ENCODE peak calls at places on chromosome 10, in ten cellular contexts. Z is neural progenitor cell; O is naive thymus-derived CD4-positive, alpha-beta T cell; F is ovary; B is upper lobe of left lung; M is endothelial cell of umbilical vein; N is CD8-positive, alpha-beta memory T cell; K is psoas muscle; Q is transverse colon; E is tibial nerve. Y is an unnamed sample.

GRCh38 chr10:119821172-119821571 is 51.5 kb downstream of the MCMBP start:
- DNase-seq in Z (no peak), O (no peak), F (no peak), B (no peak), M (no peak), N (no peak), K (no peak), Q (no peak), E (no peak), Y (no peak)

GRCh38 chr10:2881720-2882459 is 185.5 kb upstream of the PFKP start:
- DNase-seq in Z (no peak), O (no peak), F (no peak), B (no peak), M (no peak), N (no peak), K (no peak), Q (no peak), E (no peak), Y (no peak)

GRCh38 chr10:54444184-54444583 is 356.8 kb downstream of the PCDH15 start:
- DNase-seq in Z (no peak), O (no peak), F (no peak), B (no peak), M (no peak), N (no peak), K (no peak), Q (no peak), E (no peak), Y (no peak)

GRCh38 chr10:23058366-23058765 is 37.0 kb upstream of the MSRB2 start:
- DNase-seq in Z (no peak), O (no peak), F (no peak), B (no peak), M (no peak), N (no peak), K (no peak), Q (no peak), E (no peak), Y (no peak)

GRCh38 chr10:480928-481551 is 208.4 kb downstream of the DIP2C start:
- DNase-seq in Z (no peak), O (no peak), F (no peak), B (no peak), M (peak; percentile 40), N (no peak), K (peak; percentile 28), Q (no peak), E (no peak), Y (peak; percentile 63)

GRCh38 chr10:49023071-49023470 is 83.4 kb upstream of the LRRC18 start:
- DNase-seq in Z (no peak), O (no peak), F (no peak), B (no peak), M (no peak), N (no peak), K (no peak), Q (no peak), E (no peak), Y (no peak)

GRCh38 chr10:132265878-132266496 is 41.8 kb downstream of the STK32C start:
- DNase-seq in Z (no peak), O (no peak), F (no peak), B (no peak), M (no peak), N (no peak), K (no peak), Q (no peak), E (no peak), Y (no peak)

GRCh38 chr10:78263521-78263988 is 229.9 kb downstream of the RPS24 start:
- DNase-seq in Z (no peak), O (no peak), F (no peak), B (no peak), M (no peak), N (no peak), K (no peak), Q (no peak), E (no peak), Y (peak; percentile 20)

GRCh38 chr10:26355241-26355640 is 82.9 kb upstream of the APBB1IP start:
- DNase-seq in Z (no peak), O (no peak), F (no peak), B (no peak), M (no peak), N (no peak), K (no peak), Q (no peak), E (no peak), Y (no peak)

GRCh38 chr10:122462533-122463465 is 1.4 kb downstream of the HTRA1 start:
- DNase-seq in Z (peak; percentile 34), O (no peak), F (peak; percentile 71), B (peak; percentile 65), M (peak; percentile 58), N (no peak), K (peak; percentile 81), Q (no peak), E (peak; percentile 60), Y (no peak)

GRCh38 chr10:28915989-28916588 is 238.8 kb downstream of the BAMBI start:
- DNase-seq in Z (no peak), O (no peak), F (no peak), B (no peak), M (no peak), N (no peak), K (no peak), Q (no peak), E (no peak), Y (no peak)

GRCh38 chr10:4587466-4587865 is 238.5 kb upstream of the AKR1E2 start:
- DNase-seq in Z (no peak), O (no peak), F (no peak), B (no peak), M (no peak), N (no peak), K (no peak), Q (no peak), E (no peak), Y (no peak)

DNA sequence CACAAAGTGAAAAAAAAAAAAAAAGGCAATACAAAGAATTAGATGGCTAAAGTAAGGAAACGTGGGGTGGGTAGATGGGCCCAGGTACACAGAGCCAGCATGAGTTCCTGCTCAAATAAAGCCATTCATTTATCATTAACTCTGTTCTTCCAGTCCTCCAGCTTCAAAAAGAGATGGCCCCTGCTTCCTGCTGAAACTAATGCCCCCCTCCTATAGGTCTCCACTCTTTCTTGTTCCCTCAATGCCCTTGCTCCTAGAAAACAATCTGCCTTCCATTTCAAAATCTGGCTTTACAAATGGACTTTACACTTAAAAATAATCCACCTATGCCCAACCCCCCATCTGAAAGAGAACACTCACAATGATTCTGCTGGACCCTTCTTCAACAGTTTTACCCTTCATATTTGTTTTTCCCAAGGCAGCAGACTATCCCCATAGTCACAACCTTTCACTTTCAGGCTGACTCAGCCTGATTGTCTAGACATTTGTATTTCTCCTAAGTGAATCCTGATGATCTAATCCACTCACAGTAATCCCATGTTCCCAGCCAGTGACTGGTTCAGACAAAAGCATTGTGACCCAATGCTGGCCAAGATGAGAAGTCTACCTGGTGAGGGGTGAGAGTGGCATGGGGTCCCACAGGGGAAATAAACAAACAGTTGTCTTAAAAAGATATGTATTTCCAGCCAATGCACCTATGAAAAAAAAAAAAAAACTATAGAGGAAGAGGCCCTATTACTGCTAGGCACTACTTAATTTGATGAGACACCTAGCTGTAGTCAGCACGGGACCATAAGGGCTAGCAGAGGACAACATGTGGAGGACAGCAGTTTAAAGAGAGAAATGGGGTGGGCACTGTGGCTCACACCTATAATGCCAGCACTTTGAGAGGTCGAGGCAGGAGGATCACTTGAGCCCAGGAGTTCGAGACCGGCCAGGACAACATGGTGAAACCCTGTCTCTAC is 74.6 kb upstream of the GRID1 start:
- DNase-seq in Z (no peak), O (no peak), F (no peak), B (no peak), M (peak; percentile 37), N (no peak), K (no peak), Q (no peak), E (no peak), Y (no peak)
- H3K36me3 ChIP-seq in Z (peaks cover 15% of the 10 kb centered on the region), O (peaks cover 11% of the 10 kb centered on the region), F (no peaks in the 10 kb centered on the region), B (peaks cover 24% of the 10 kb centered on the region), M (peaks cover 22% of the 10 kb centered on the region), N (peaks cover 20% of the 10 kb centered on the region), K (peaks cover 83% of the 10 kb centered on the region), Q (no peaks in the 10 kb centered on the region), E (no peaks in the 10 kb centered on the region), Y (peaks cover 33% of the 10 kb centered on the region)

GRCh38 chr10:102657984-102658724 is 13.9 kb downstream of the TRIM8 start:
- DNase-seq in Z (no peak), O (no peak), F (peak; percentile 69), B (peak; percentile 61), M (peak; percentile 65), N (no peak), K (peak; percentile 48), Q (peak; percentile 70), E (no peak), Y (no peak)

GRCh38 chr10:102656791-102657371 is 12.6 kb downstream of the TRIM8 start:
- DNase-seq in Z (no peak), O (no peak), F (no peak), B (peak; percentile 79), M (no peak), N (no peak), K (peak; percentile 52), Q (no peak), E (no peak), Y (no peak)

GRCh38 chr10:102656026-102656425 is 11.7 kb downstream of the TRIM8 start:
- DNase-seq in Z (no peak), O (no peak), F (no peak), B (no peak), M (no peak), N (no peak), K (no peak), Q (no peak), E (no peak), Y (no peak)

GRCh38 chr10:102658802-102659201 is 14.5 kb downstream of the TRIM8 start:
- DNase-seq in Z (no peak), O (no peak), F (no peak), B (no peak), M (no peak), N (no peak), K (no peak), Q (no peak), E (no peak), Y (no peak)

GRCh38 chr10:102657451-102657850 is 13.2 kb downstream of the TRIM8 start:
- DNase-seq in Z (no peak), O (no peak), F (no peak), B (no peak), M (no peak), N (no peak), K (no peak), Q (no peak), E (no peak), Y (no peak)
- H3K36me3 ChIP-seq in Z (no peaks in the 10 kb centered on the region), O (peaks cover 15% of the 10 kb centered on the region), F (no peaks in the 10 kb centered on the region), B (peaks cover 48% of the 10 kb centered on the region), M (peaks cover 34% of the 10 kb centered on the region), N (peaks cover 21% of the 10 kb centered on the region), K (peaks cover 64% of the 10 kb centered on the region), Q (no peaks in the 10 kb centered on the region), E (no peaks in the 10 kb centered on the region), Y (peaks cover 48% of the 10 kb centered on the region)

GRCh38 chr10:124971276-124971675 is 29.4 kb downstream of the ZRANB1 start:
- DNase-seq in Z (no peak), O (no peak), F (no peak), B (no peak), M (no peak), N (no peak), K (no peak), Q (no peak), E (no peak), Y (no peak)
- H3K36me3 ChIP-seq in Z (peaks cover 3% of the 10 kb centered on the region), O (peaks cover 7% of the 10 kb centered on the region), F (no peaks in the 10 kb centered on the region), B (peaks cover 13% of the 10 kb centered on the region), M (peaks cover 14% of the 10 kb centered on the region), N (peaks cover 18% of the 10 kb centered on the region), K (peaks cover 68% of the 10 kb centered on the region), Q (no peaks in the 10 kb centered on the region), E (no peaks in the 10 kb centered on the region), Y (peaks cover 17% of the 10 kb centered on the region)

DNA sequence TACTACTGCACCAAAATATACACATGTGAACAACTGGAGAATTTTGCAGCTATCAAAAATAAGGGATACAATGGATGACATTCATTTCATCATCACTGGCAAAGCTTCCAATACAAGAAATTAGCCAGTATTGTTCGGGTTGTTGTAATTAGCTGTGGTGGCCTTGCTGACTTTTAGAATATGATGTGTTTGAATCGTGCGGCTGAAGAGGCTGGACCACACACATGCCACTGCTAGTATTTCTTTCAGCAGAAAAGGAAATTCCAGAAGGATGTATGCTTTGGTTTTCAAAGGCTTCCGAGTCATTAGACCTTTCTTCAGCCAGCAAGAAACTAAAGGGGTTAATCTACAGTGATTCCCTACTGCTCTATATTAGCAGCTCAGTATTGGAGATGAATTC is 16.6 kb downstream of the RPP38 start:
- DNase-seq in Z (no peak), O (no peak), F (no peak), B (no peak), M (no peak), N (no peak), K (no peak), Q (no peak), E (no peak), Y (no peak)
- H3K36me3 ChIP-seq in Z (peaks cover 13% of the 10 kb centered on the region), O (peaks cover 12% of the 10 kb centered on the region), F (no peaks in the 10 kb centered on the region), B (peaks cover 3% of the 10 kb centered on the region), M (peaks cover 13% of the 10 kb centered on the region), N (no peaks in the 10 kb centered on the region), K (peaks cover 65% of the 10 kb centered on the region), Q (no peaks in the 10 kb centered on the region), E (no peaks in the 10 kb centered on the region), Y (no peaks in the 10 kb centered on the region)